ENCODE peak calls at places on chromosome 13, in five cellular contexts. Y, F, R, I and W are unnamed samples.

GRCh38 chr13:77846173-77846572 is 72.5 kb downstream of the EDNRB start:
- DNase-seq in Y (no peak), F (no peak), R (no peak), I (no peak), W (no peak)

GRCh38 chr13:34416833-34417425 is 525.1 kb upstream of the NBEA start:
- DNase-seq in Y (peak; percentile 92), F (peak; percentile 88), R (no peak), I (no peak), W (peak; percentile 83)

GRCh38 chr13:98930014-98930625 is 47.7 kb downstream of the DOCK9 start:
- DNase-seq in Y (no peak), F (no peak), R (peak; percentile 29), I (no peak), W (no peak)

GRCh38 chr13:30486230-30487074 is 20.7 kb upstream of the HMGB1 start:
- DNase-seq in Y (no peak), F (no peak), R (peak; percentile 36), I (no peak), W (peak; percentile 37)

GRCh38 chr13:36718686-36719085 is 44.9 kb downstream of the SERTM1 start:
- DNase-seq in Y (no peak), F (no peak), R (peak; percentile 65), I (no peak), W (peak; percentile 53)

GRCh38 chr13:23776698-23777570 is 112.3 kb downstream of the MIPEP start:
- DNase-seq in Y (no peak), F (no peak), R (no peak), I (no peak), W (no peak)

GRCh38 chr13:92136449-92137180 is 738.2 kb downstream of the GPC5 start:
- DNase-seq in Y (peak; percentile 5), F (no peak), R (no peak), I (no peak), W (peak; percentile 47)

GRCh38 chr13:29817604-29818378 is 32.6 kb downstream of the UBL3 start:
- DNase-seq in Y (no peak), F (peak; percentile 56), R (no peak), I (no peak), W (peak; percentile 8)

GRCh38 chr13:51435002-51435578 is 17.7 kb downstream of the INTS6 start:
- DNase-seq in Y (peak; percentile 64), F (peak; percentile 72), R (peak; percentile 36), I (no peak), W (no peak)

GRCh38 chr13:97395437-97396136 is 38.4 kb upstream of the RAP2A start:
- DNase-seq in Y (peak; percentile 55), F (peak; percentile 79), R (no peak), I (no peak), W (peak; percentile 37)

GRCh38 chr13:74306496-74306895 is 172.3 kb upstream of the KLF12 start:
- DNase-seq in Y (peak; percentile 66), F (peak; percentile 7), R (no peak), I (no peak), W (peak; percentile 32)

GRCh38 chr13:95754069-95754468 is 77.1 kb downstream of the DNAJC3 start:
- DNase-seq in Y (no peak), F (no peak), R (no peak), I (no peak), W (no peak)

GRCh38 chr13:46751811-46752635 is 44.9 kb downstream of the ESD start:
- DNase-seq in Y (no peak), F (peak; percentile 65), R (no peak), I (no peak), W (peak; percentile 60)

GRCh38 chr13:92175330-92175729 is 776.9 kb downstream of the GPC5 start:
- DNase-seq in Y (peak; percentile 88), F (peak; percentile 56), R (peak; percentile 81), I (peak; percentile 14), W (peak; percentile 76)

GRCh38 chr13:94917814-94918213 is 205.5 kb upstream of the SOX21 start:
- DNase-seq in Y (no peak), F (no peak), R (peak; percentile 60), I (no peak), W (no peak)

GRCh38 chr13:98482476-98483444 is 94.1 kb downstream of the STK24 start:
- DNase-seq in Y (peak; percentile 92), F (peak; percentile 90), R (no peak), I (no peak), W (peak; percentile 67)

GRCh38 chr13:49225358-49226042 is 5.4 kb downstream of the MLNR start:
- DNase-seq in Y (no peak), F (peak; percentile 30), R (no peak), I (no peak), W (no peak)

GRCh38 chr13:48112896-48113525 is 18.1 kb upstream of the MED4 start:
- DNase-seq in Y (no peak), F (peak; percentile 32), R (no peak), I (no peak), W (no peak)

GRCh38 chr13:24648983-24649684 is 31.1 kb upstream of the ATP12A start:
- DNase-seq in Y (no peak), F (no peak), R (no peak), I (no peak), W (no peak)

GRCh38 chr13:113777311-113778260 is 18.6 kb downstream of the TMEM255B start:
- DNase-seq in Y (peak; percentile 29), F (peak; percentile 52), R (peak; percentile 60), I (peak; percentile 60), W (no peak)

GRCh38 chr13:41694902-41695301 is 237.6 kb downstream of the RGCC start:
- DNase-seq in Y (peak; percentile 98), F (peak; percentile 97), R (peak; percentile 78), I (no peak), W (peak; percentile 96)

GRCh38 chr13:40269086-40269485 is 397.4 kb downstream of the FOXO1 start:
- DNase-seq in Y (peak; percentile 12), F (no peak), R (no peak), I (no peak), W (no peak)

GRCh38 chr13:23628765-23629565 is 58.8 kb downstream of the TNFRSF19 start:
- DNase-seq in Y (peak; percentile 43), F (no peak), R (no peak), I (no peak), W (peak; percentile 44)

GRCh38 chr13:75544681-75545333 is 4.8 kb upstream of the UCHL3 start:
- DNase-seq in Y (peak; percentile 88), F (peak; percentile 91), R (no peak), I (no peak), W (peak; percentile 83)

GRCh38 chr13:66225071-66225470 is 1005.1 kb downstream of the PCDH9 start:
- DNase-seq in Y (no peak), F (no peak), R (no peak), I (no peak), W (no peak)

GRCh38 chr13:101757446-101758039 is 305.1 kb downstream of the ITGBL1 start:
- DNase-seq in Y (peak; percentile 72), F (peak; percentile 64), R (peak; percentile 30), I (no peak), W (peak; percentile 14)

GRCh38 chr13:41699759-41700158 is 242.4 kb downstream of the RGCC start:
- DNase-seq in Y (no peak), F (no peak), R (no peak), I (no peak), W (no peak)

GRCh38 chr13:94318418-94318817 is 161.1 kb downstream of the DCT start:
- DNase-seq in Y (peak; percentile 70), F (peak; percentile 30), R (no peak), I (no peak), W (peak; percentile 50)

GRCh38 chr13:50387124-50387581 is 371.9 kb downstream of the KCNRG start:
- DNase-seq in Y (peak; percentile 44), F (peak; percentile 47), R (peak; percentile 69), I (peak; percentile 30), W (peak; percentile 74)

GRCh38 chr13:78129850-78130249 is 211.2 kb upstream of the EDNRB start:
- DNase-seq in Y (no peak), F (no peak), R (no peak), I (no peak), W (no peak)

GRCh38 chr13:33100876-33101275 is 84.7 kb downstream of the KL start:
- DNase-seq in Y (no peak), F (no peak), R (no peak), I (no peak), W (no peak)
- H3K4me2 ChIP-seq in Y (no peak overlapping the region), F (no peak overlapping the region), R (no peak overlapping the region), I (no peak overlapping the region), W (no peak overlapping the region)

GRCh38 chr13:38159710-38160109 is 189.9 kb upstream of the UFM1 start:
- DNase-seq in Y (no peak), F (no peak), R (no peak), I (no peak), W (no peak)
- H3K4me2 ChIP-seq in Y (no peak overlapping the region), F (no peak overlapping the region), R (no peak overlapping the region), I (no peak overlapping the region), W (no peak overlapping the region)

GRCh38 chr13:85700909-85701308 is 98.3 kb downstream of the SLITRK6 start:
- DNase-seq in Y (no peak), F (no peak), R (no peak), I (no peak), W (peak; percentile 31)
- H3K4me2 ChIP-seq in Y (no peak overlapping the region), F (no peak overlapping the region), R (no peak overlapping the region), I (no peak overlapping the region), W (no peak overlapping the region)

GRCh38 chr13:52838433-52839107 is 9.9 kb downstream of the PCDH8 start:
- DNase-seq in Y (no peak), F (no peak), R (no peak), I (no peak), W (no peak)
- H3K4me2 ChIP-seq in Y (no peak overlapping the region), F (no peak overlapping the region), R (no peak overlapping the region), I (no peak overlapping the region), W (no peak overlapping the region)

GRCh38 chr13:59755647-59756290 is 408.0 kb downstream of the DIAPH3 start:
- DNase-seq in Y (no peak), F (peak; percentile 19), R (no peak), I (no peak), W (no peak)
- H3K4me2 ChIP-seq in Y (no peak overlapping the region), F (no peak overlapping the region), R (no peak overlapping the region), I (no peak overlapping the region), W (peak overlapping the region; percentile 28)

DNA sequence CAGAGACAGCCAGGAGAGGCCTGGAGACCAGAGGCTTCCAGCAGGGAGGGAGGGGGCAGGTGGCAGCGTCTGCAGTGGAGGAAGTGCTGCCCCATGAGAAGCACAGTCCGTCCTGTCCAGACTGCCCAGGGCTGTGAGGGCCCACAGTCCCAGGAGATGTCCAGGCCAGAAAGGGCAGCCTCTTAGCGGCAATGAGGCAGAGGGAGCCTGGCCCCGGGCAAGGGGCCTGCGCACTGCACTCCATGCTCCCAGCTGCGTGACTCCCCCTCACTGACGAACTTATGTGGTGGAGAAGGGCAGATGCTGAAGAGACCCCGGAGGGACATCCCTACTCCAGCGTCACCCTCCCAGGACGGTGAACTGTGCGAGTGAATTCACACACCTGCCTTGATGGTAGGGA is 115.3 kb downstream of the SOX1 start:
- DNase-seq in Y (no peak), F (no peak), R (no peak), I (no peak), W (no peak)
- H3K4me2 ChIP-seq in Y (no peak overlapping the region), F (no peak overlapping the region), R (no peak overlapping the region), I (no peak overlapping the region), W (no peak overlapping the region)

DNA sequence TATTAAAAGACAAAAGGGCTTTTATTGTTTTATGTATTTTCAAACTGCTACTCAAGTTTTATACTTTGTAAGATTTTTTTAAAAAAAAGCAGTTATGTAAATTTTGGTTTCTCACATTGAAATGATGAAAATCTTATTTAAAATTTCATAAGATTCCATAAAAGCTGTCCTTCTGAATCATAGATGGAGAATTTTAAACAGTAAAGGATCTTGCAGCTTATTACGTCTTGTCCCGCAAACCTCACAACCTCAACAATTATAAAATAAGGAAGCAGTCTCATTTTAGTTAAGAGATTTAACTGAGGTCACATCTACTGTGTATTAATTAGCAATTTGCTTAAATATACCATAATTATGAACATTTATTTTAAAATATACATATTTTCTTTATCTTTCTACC is 581.0 kb upstream of the SPRY2 start:
- DNase-seq in Y (peak; percentile 81), F (no peak), R (no peak), I (no peak), W (no peak)
- H3K4me2 ChIP-seq in Y (no peak overlapping the region), F (no peak overlapping the region), R (no peak overlapping the region), I (no peak overlapping the region), W (no peak overlapping the region)